ENCODE peak calls at places on chromosomes 1 and 21, in six cellular contexts. O, D, B, G, S and F are unnamed samples.

GRCh38 chr1:153032677-153033308 is 1.8 kb downstream of the SPRR1B start:
- DNase-seq in S (no peak), D (no peak), B (peak; percentile 41), G (peak; percentile 5), O (no peak), F (no peak)

GRCh38 chr1:2134604-2135307 is 59.8 kb downstream of the FAAP20 start:
- DNase-seq in O (no peak), D (no peak), G (no peak), S (no peak), B (no peak), F (no peak)

GRCh38 chr1:109312978-109313775 is 6.4 kb upstream of the MYBPHL start:
- DNase-seq in B (no peak), O (no peak), G (peak; percentile 16), S (no peak), D (no peak), F (no peak)

GRCh38 chr1:38235705-38236104 is 189.1 kb upstream of the POU3F1 start:
- DNase-seq in O (no peak), B (peak; percentile 88), S (no peak), D (no peak), G (no peak), F (no peak)

GRCh38 chr1:50333595-50333974 is 89.7 kb downstream of the DMRTA2 start:
- DNase-seq in G (peak; percentile 6), S (peak; percentile 54), O (peak; percentile 30), B (no peak), D (peak; percentile 29), F (peak; percentile 85)

GRCh38 chr1:85579619-85580018 is 942 bp upstream of the CCN1 start:
- DNase-seq in B (peak; percentile 78), D (no peak), O (no peak), G (no peak), S (peak; percentile 20), F (peak; percentile 10)

GRCh38 chr1:20255666-20256065 is 35.0 kb upstream of the VWA5B1 start:
- DNase-seq in S (no peak), B (peak; percentile 76), D (no peak), G (no peak), O (no peak), F (no peak)

GRCh38 chr1:11342677-11343076 is 69.7 kb downstream of the UBIAD1 start:
- DNase-seq in D (no peak), G (no peak), B (no peak), O (no peak), S (no peak), F (no peak)

GRCh38 chr1:2230781-2231666 is 2.9 kb downstream of the SKI start:
- DNase-seq in D (peak; percentile 65), S (no peak), O (peak; percentile 55), B (no peak), G (peak; percentile 47), F (no peak)

GRCh38 chr21:46619846-46620245 is 15.0 kb upstream of the S100B start:
- DNase-seq in D (no peak), B (no peak), O (no peak), G (no peak), S (no peak), F (no peak)

GRCh38 chr1:246528933-246529731 is 22.1 kb upstream of the SMYD3 start:
- DNase-seq in S (no peak), B (no peak), G (no peak), O (no peak), D (no peak), F (no peak)

GRCh38 chr1:112465122-112465521 is 43.6 kb upstream of the WNT2B start:
- DNase-seq in B (peak; percentile 47), O (no peak), G (peak; percentile 23), S (no peak), D (no peak), F (no peak)

GRCh38 chr1:57835620-57836019 is 411.8 kb upstream of the DAB1 start:
- DNase-seq in S (no peak), O (no peak), G (no peak), D (no peak), B (no peak), F (no peak)

GRCh38 chr1:205068457-205069035 is 15.7 kb downstream of the TMEM81 start:
- DNase-seq in B (peak; percentile 12), S (no peak), O (no peak), D (no peak), G (no peak), F (no peak)

GRCh38 chr21:44710294-44710665 is 1.1 kb downstream of the TSPEAR start:
- DNase-seq in D (no peak), O (no peak), B (no peak), G (no peak), S (no peak), F (peak; percentile 4)

GRCh38 chr1:168991667-168992475 is 114.6 kb upstream of the ATP1B1 start:
- DNase-seq in G (no peak), O (no peak), D (no peak), S (no peak), B (no peak), F (no peak)

GRCh38 chr1:24693827-24694379 is 50.8 kb downstream of the SRRM1 start:
- DNase-seq in D (no peak), O (no peak), G (no peak), S (no peak), B (no peak), F (no peak)

GRCh38 chr1:112083487-112083886 is 94.0 kb upstream of the KCND3 start:
- DNase-seq in B (peak; percentile 9), G (no peak), O (no peak), S (no peak), D (no peak), F (no peak)

GRCh38 chr1:228084325-228084724 is 1.8 kb downstream of the ARF1 start:
- DNase-seq in O (no peak), B (peak; percentile 42), S (no peak), D (no peak), G (no peak), F (no peak)

GRCh38 chr21:42569732-42570301 is 56.2 kb downstream of the SLC37A1 start:
- DNase-seq in B (no peak), O (no peak), D (no peak), S (peak; percentile 6), G (no peak), F (no peak)

GRCh38 chr1:88013485-88013884 is 670.6 kb upstream of the PKN2 start:
- DNase-seq in G (no peak), B (peak; percentile 8), O (no peak), D (no peak), S (no peak), F (no peak)

GRCh38 chr1:61853545-61853944 is 111.3 kb downstream of the PATJ start:
- DNase-seq in B (no peak), G (no peak), D (no peak), S (no peak), O (no peak), F (no peak)